ENCODE peak calls at places on chromosomes 6 and 20, in six cellular contexts. U, A, T, E, K and H are unnamed samples.

GRCh38 chr6:13454286-13455221 is 32.8 kb downstream of the GFOD1 start:
- DNase-seq in A (no peak), U (peak), K (peak), E (peak), T (peak), H (peak)

GRCh38 chr6:99416226-99416625 is 8.9 kb downstream of the PNISR start:
- DNase-seq in U (no peak), A (no peak), E (no peak), T (no peak), K (no peak), H (no peak)

GRCh38 chr6:44073612-44074382 is 53.5 kb downstream of the MRPL14 start:
- DNase-seq in K (no peak), T (no peak), E (no peak), U (no peak), A (no peak), H (peak)

GRCh38 chr6:48535569-48535968 is 424.6 kb upstream of the PTCHD4 start:
- DNase-seq in T (no peak), E (no peak), U (no peak), K (no peak), A (peak), H (no peak)

GRCh38 chr6:110746680-110747079 is 68.6 kb downstream of the CDK19 start:
- DNase-seq in A (no peak), K (no peak), E (no peak), T (no peak), U (peak), H (no peak)

GRCh38 chr6:30508890-30509736 is 19.8 kb downstream of the HLA-E start:
- DNase-seq in T (peak), E (no peak), U (no peak), K (no peak), A (no peak), H (peak)

GRCh38 chr20:32968833-32969241 is 35.4 kb downstream of the SUN5 start:
- DNase-seq in U (no peak), A (no peak), K (no peak), E (no peak), T (no peak), H (no peak)

GRCh38 chr6:100126682-100127484 is 132.9 kb upstream of the MCHR2 start:
- DNase-seq in U (no peak), T (no peak), E (no peak), K (no peak), A (no peak), H (peak)

GRCh38 chr6:107118976-107119375 is 3.7 kb upstream of the BEND3 start:
- DNase-seq in A (no peak), T (no peak), E (no peak), K (no peak), U (no peak), H (peak)

GRCh38 chr6:110255356-110255755 is 75.1 kb downstream of the CDC40 start:
- DNase-seq in T (peak), K (no peak), A (peak), U (no peak), E (no peak), H (peak)

GRCh38 chr6:158191032-158191431 is 22.9 kb downstream of the GTF2H5 start:
- DNase-seq in E (no peak), A (no peak), U (peak), K (no peak), T (no peak), H (no peak)

GRCh38 chr6:46325561-46326525 is 155.1 kb upstream of the ENPP5 start:
- DNase-seq in U (no peak), T (no peak), K (no peak), E (no peak), A (peak), H (peak)

GRCh38 chr6:27651371-27651732 is 178.4 kb upstream of the ZNF184 start:
- DNase-seq in K (no peak), A (no peak), T (no peak), E (no peak), U (no peak), H (no peak)

GRCh38 chr20:45515147-45515913 is at the start of gene SPINT3:
- DNase-seq in E (no peak), K (no peak), A (no peak), T (no peak), U (no peak), H (no peak)

GRCh38 chr6:53439556-53439955 is 90.8 kb upstream of the ELOVL5 start:
- DNase-seq in T (no peak), U (no peak), K (no peak), E (no peak), A (no peak), H (no peak)

GRCh38 chr6:20554326-20554725 is 20.1 kb downstream of the CDKAL1 start:
- DNase-seq in K (no peak), U (no peak), T (no peak), A (no peak), E (no peak), H (no peak)

GRCh38 chr6:16999486-17000436 is 102.1 kb upstream of the STMND1 start:
- DNase-seq in K (no peak), T (no peak), E (no peak), A (peak), U (peak), H (no peak)

GRCh38 chr6:25980935-25981334 is 18.3 kb downstream of the TRIM38 start:
- DNase-seq in T (no peak), A (no peak), U (no peak), K (no peak), E (no peak), H (no peak)

GRCh38 chr6:158417760-158418098 is 105.5 kb downstream of the TULP4 start:
- DNase-seq in K (no peak), A (peak), E (no peak), U (no peak), T (peak), H (no peak)

GRCh38 chr20:51526105-51526470 is 16.4 kb downstream of the NFATC2 start:
- DNase-seq in U (no peak), K (no peak), E (no peak), T (no peak), A (no peak), H (no peak)

GRCh38 chr6:156963712-156964700 is 186.8 kb downstream of the ARID1B start:
- DNase-seq in K (no peak), U (no peak), E (no peak), A (no peak), T (no peak), H (peak)

GRCh38 chr6:47206626-47207025 is 103.1 kb downstream of the TNFRSF21 start:
- DNase-seq in K (no peak), A (no peak), U (no peak), T (no peak), E (no peak), H (no peak)

GRCh38 chr6:152978058-152978457 is 4.8 kb downstream of the FBXO5 start:
- DNase-seq in K (no peak), A (no peak), T (peak), U (no peak), E (no peak), H (no peak)

GRCh38 chr6:75693534-75693933 is 55.5 kb upstream of the MYO6 start:
- DNase-seq in T (no peak), K (no peak), E (no peak), A (no peak), U (no peak), H (no peak)

GRCh38 chr6:5645903-5646302 is 360.8 kb downstream of the NRN1 start:
- DNase-seq in A (no peak), U (no peak), T (no peak), E (no peak), K (no peak), H (no peak)

GRCh38 chr6:36443951-36444428 is 1.2 kb downstream of the KCTD20 start:
- DNase-seq in K (no peak), T (peak), U (no peak), E (no peak), A (no peak), H (peak)

GRCh38 chr6:91155129-91155528 is 568.3 kb upstream of the MAP3K7 start:
- DNase-seq in U (no peak), A (no peak), T (no peak), K (no peak), E (no peak), H (peak)

GRCh38 chr6:53348436-53349208 is at the start of gene ELOVL5:
- DNase-seq in A (peak), U (peak), T (peak), K (peak), E (peak), H (peak)

GRCh38 chr20:46083101-46083500 is 6.7 kb downstream of the NCOA5 start:
- DNase-seq in A (no peak), E (no peak), U (no peak), K (no peak), T (no peak), H (no peak)

GRCh38 chr20:57241592-57241991 is 24.8 kb downstream of the BMP7 start:
- DNase-seq in A (no peak), K (no peak), T (no peak), E (no peak), U (no peak), H (no peak)

GRCh38 chr6:90194371-90194841 is 102.2 kb downstream of the BACH2 start:
- DNase-seq in A (peak), K (no peak), T (peak), U (no peak), E (no peak), H (no peak)

GRCh38 chr20:56826306-56826970 is 197.3 kb downstream of the TFAP2C start:
- DNase-seq in E (no peak), K (no peak), T (no peak), U (no peak), A (no peak), H (no peak)

GRCh38 chr6:27213544-27214125 is 33.9 kb upstream of the PRSS16 start:
- DNase-seq in K (no peak), A (no peak), U (no peak), T (peak), E (no peak), H (peak)

GRCh38 chr20:24504331-24505285 is 35.2 kb downstream of the SYNDIG1 start:
- DNase-seq in T (no peak), E (no peak), U (no peak), A (no peak), K (no peak), H (no peak)

GRCh38 chr6:15876406-15876805 is 213.6 kb upstream of the DTNBP1 start:
- DNase-seq in U (no peak), E (no peak), K (no peak), A (no peak), T (peak), H (peak)

GRCh38 chr6:111871725-111872520 is 1.3 kb downstream of the FYN start:
- DNase-seq in E (no peak), T (peak), A (no peak), K (peak), U (no peak), H (peak)

GRCh38 chr20:1945134-1945618 is 48.7 kb downstream of the PDYN start:
- DNase-seq in U (peak), T (no peak), K (peak), E (no peak), A (no peak), H (no peak)

GRCh38 chr20:1943267-1944002 is 48.2 kb downstream of the SIRPA start:
- DNase-seq in T (no peak), K (peak), A (no peak), E (no peak), U (peak), H (no peak)

GRCh38 chr20:1945660-1946059 is 48.2 kb downstream of the PDYN start:
- DNase-seq in A (no peak), E (no peak), K (no peak), T (no peak), U (no peak), H (no peak)

GRCh38 chr20:1942486-1943266 is 47.5 kb downstream of the SIRPA start:
- DNase-seq in T (no peak), K (no peak), E (no peak), A (no peak), U (no peak), H (no peak)

GRCh38 chr20:1944345-1945099 is 49.3 kb downstream of the SIRPA start:
- DNase-seq in A (no peak), E (no peak), T (no peak), K (no peak), U (no peak), H (no peak)
- TF ChIP-seq CTCF in A (no peak), E (no peak), T (no peak), K (no peak), U (no peak), H (no peak)

DNA sequence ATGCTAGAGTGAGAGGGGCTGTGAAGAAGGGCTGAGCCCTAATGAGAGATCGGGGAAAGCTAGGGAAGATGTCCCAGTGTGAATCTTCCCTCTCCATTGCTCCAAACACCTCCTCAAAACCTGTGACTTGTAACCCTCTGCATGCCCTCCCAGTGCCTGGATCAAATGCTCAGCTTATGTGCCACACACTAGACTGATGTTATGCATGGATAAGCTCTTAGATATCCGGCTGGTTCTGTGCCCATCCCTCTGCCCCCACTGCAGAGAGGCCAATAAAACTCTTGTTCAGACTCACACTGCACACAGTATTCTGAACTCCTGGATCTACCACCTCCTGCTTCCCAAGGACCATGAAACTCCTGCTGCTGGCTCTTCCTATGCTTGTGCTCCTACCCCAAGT is at the start of gene DEFB118:
- DNase-seq in A (no peak), T (no peak), U (no peak), K (no peak), E (no peak), H (no peak)
- TF ChIP-seq CTCF in A (no peak), T (no peak), U (no peak), K (no peak), E (no peak), H (no peak)

GRCh38 chr20:9884061-9884460 is 45.2 kb upstream of the PAK5 start:
- DNase-seq in A (no peak), K (no peak), U (no peak), E (no peak), T (no peak), H (no peak)
- TF ChIP-seq CTCF in A (peak), K (no peak), U (peak), E (no peak), T (no peak), H (no peak)

DNA sequence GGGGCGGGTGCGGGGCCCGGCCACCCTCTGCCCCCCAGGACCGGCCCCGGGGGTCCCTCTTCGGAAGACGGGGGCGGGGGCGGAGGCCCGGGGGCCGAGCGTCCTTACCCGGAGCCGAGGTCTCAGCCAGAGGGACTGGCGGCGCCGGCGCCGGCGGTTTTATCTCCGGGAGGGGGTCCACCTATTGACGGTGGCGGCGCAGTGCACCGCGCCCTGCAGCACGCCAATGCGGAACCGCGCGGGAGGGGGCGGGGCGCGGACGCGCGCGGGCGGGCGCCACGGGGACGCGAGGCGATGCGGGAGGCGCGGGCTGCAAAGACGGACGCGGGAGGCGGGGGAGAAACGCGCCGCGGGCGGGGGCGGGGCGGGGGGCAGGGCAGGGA is at the start of gene EEF1A2:
- DNase-seq in T (no peak), E (peak), U (no peak), K (no peak), A (no peak), H (no peak)
- TF ChIP-seq CTCF in T (no peak), E (peak), U (peak), K (no peak), A (no peak), H (no peak)

GRCh38 chr6:28996844-28997502 is 8.1 kb downstream of the ZNF311 start:
- DNase-seq in K (no peak), T (no peak), E (no peak), U (no peak), A (no peak), H (no peak)

DNA sequence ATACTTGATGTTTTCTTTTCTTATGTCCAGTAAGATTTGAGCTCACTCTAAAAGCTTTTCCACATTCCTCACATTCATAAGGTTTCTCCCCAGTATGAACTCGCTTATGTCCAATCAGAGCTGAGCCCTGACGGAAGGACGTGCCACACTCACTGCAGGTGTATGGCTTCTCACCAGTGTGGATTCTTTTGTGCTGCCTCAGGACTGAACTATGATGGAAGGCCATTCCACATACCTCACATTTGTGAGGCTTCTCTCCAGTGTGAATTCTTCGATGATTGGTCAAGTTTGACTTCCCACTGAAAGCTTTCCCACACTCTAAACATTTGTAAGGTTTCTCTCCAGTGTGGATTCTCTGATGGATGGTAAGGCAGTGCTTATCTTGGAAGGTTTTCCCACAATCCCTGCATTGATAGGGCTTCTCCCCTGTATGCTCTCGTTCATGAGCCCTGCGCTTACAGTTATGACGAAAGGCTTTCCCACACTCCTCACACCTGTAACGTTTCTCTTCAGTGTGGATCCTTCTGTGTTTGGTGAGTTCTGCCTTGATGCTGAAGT is 9.9 kb downstream of the ZNF311 start:
- DNase-seq in A (no peak), E (no peak), T (no peak), K (no peak), U (no peak), H (no peak)
- TF ChIP-seq CTCF in A (no peak), E (no peak), T (no peak), K (no peak), U (no peak), H (no peak)

GRCh38 chr20:6381887-6382286 is 259.1 kb upstream of the FERMT1 start:
- DNase-seq in K (no peak), E (no peak), T (peak), A (no peak), U (no peak), H (no peak)
- TF ChIP-seq CTCF in K (no peak), E (no peak), T (no peak), A (peak), U (peak), H (no peak)

GRCh38 chr6:108293527-108294296 is 1.1 kb upstream of the AFG1L start:
- DNase-seq in K (no peak), E (no peak), A (no peak), T (no peak), U (no peak), H (no peak)

GRCh38 chr6:108295676-108296075 is 822 bp downstream of the AFG1L start:
- DNase-seq in T (no peak), E (no peak), U (no peak), K (no peak), A (no peak), H (no peak)

GRCh38 chr6:108294297-108294786 is 512 bp upstream of the AFG1L start:
- DNase-seq in K (no peak), T (no peak), A (no peak), U (no peak), E (no peak), H (no peak)

DNA sequence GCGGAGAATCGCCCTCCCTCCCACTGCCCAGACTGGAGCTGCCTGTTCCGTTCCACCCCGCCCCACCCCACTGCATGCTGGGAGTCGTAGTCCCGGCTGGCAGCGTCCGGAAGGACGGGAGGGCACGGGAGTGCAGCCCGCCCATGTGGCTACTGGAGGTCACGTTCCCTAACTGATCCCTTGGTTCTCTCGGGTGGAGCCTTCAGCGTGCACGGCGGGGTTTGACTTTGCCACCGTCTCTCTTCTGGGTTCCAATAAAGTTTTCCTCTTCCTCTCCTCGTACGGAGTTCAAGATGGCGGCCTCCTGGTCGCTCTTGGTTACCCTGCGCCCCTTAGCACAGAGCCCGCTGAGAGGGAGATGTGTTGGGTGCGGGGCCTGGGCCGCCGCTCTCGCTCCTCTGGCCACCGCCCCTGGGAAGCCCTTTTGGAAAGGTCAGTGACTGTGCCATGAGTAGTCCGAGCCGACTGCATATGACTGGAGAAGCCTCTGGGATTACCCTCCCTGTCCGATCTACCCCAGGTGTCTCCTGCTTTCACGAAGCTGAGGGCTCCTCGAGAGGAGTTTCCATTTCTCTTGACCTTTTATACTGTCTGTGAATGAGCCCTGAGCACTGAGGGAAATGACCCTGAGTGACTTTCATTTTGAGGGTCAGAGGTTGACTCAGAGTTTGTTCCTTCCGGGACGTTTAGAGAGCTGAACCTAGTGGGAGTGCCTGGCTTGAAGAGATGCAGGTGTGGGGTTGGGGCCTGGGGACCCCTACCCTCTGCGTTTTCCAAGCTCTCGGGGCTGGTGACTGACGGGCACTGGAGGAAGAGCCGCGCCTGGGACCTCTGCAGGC is at the start of gene AFG1L:
- DNase-seq in E (peak), U (peak), T (peak), A (peak), K (peak), H (peak)
- TF ChIP-seq CTCF in E (no peak), U (no peak), T (no peak), A (no peak), K (no peak), H (no peak)

GRCh38 chr6:55941713-55942112 is 66.3 kb upstream of the BMP5 start:
- DNase-seq in T (peak), E (no peak), K (no peak), U (no peak), A (no peak), H (no peak)
- TF ChIP-seq CTCF in T (no peak), E (no peak), K (no peak), U (no peak), A (peak), H (no peak)